ENCODE peak calls at places on chromosomes 1 and 21, in nine cellular contexts. Z is H1, M is fibroblast of lung, U is mammary epithelial cell, H is mucosa of descending colon, Q is AG10803, O is spleen, A is epithelial cell of proximal tubule, R is esophagus squamous epithelium. D is an unnamed sample.

GRCh38 chr21:36159356-36159921 is 2.8 kb downstream of the DOP1B start:
- DNase-seq in O (no peak), Z (no peak), R (no peak), U (no peak), Q (no peak), H (peak), A (no peak), M (no peak), D (no peak)

GRCh38 chr1:2215909-2216766 is 12.0 kb upstream of the SKI start:
- DNase-seq in Q (no peak), A (no peak), Z (no peak), M (no peak), O (no peak), U (no peak), R (no peak), H (peak), D (no peak)

GRCh38 chr1:40312238-40313205 is 4.6 kb downstream of the COL9A2 start:
- DNase-seq in H (peak), O (peak), Z (no peak), Q (no peak), M (no peak), A (no peak), U (no peak), R (no peak), D (no peak)

GRCh38 chr21:29947119-29947518 is 7.3 kb upstream of the GRIK1 start:
- DNase-seq in U (no peak), H (no peak), Q (no peak), M (no peak), O (no peak), Z (no peak), A (no peak), R (no peak), D (no peak)

GRCh38 chr1:151157067-151157531 is 650 bp downstream of the TNFAIP8L2 start:
- DNase-seq in Z (no peak), Q (no peak), R (no peak), H (peak), O (peak), M (no peak), U (no peak), A (no peak), D (peak)

GRCh38 chr1:81801834-81802531 is 1.2 kb downstream of the ADGRL2 start:
- DNase-seq in Z (no peak), M (peak), U (peak), R (no peak), Q (peak), A (no peak), H (peak), O (no peak), D (no peak)

GRCh38 chr1:84344286-84344685 is 42.8 kb downstream of the SAMD13 start:
- DNase-seq in M (peak), Q (peak), H (no peak), A (no peak), U (no peak), O (no peak), Z (no peak), R (no peak), D (no peak)

GRCh38 chr21:29264721-29265120 is 34.0 kb upstream of the BACH1 start:
- DNase-seq in A (no peak), R (no peak), U (no peak), O (no peak), M (no peak), H (no peak), Z (no peak), Q (no peak), D (no peak)

GRCh38 chr1:80064524-80064923 is 1058.0 kb upstream of the ADGRL4 start:
- DNase-seq in U (peak), H (no peak), Q (no peak), O (no peak), R (no peak), M (no peak), A (no peak), Z (no peak), D (no peak)

GRCh38 chr1:51628715-51629590 is 12.1 kb downstream of the OSBPL9 start:
- DNase-seq in R (no peak), O (no peak), U (no peak), M (no peak), Q (no peak), Z (no peak), H (no peak), A (no peak), D (no peak)

GRCh38 chr1:26291433-26291832 is 11.5 kb downstream of the SH3BGRL3 start:
- DNase-seq in A (no peak), Z (no peak), Q (no peak), H (no peak), U (no peak), M (no peak), R (no peak), O (peak), D (no peak)

GRCh38 chr21:35924714-35925301 is 135.5 kb downstream of the SETD4 start:
- DNase-seq in Q (peak), R (no peak), H (no peak), Z (no peak), A (peak), O (no peak), M (peak), U (peak), D (no peak)

GRCh38 chr1:235017191-235017590 is 111.4 kb downstream of the TOMM20 start:
- DNase-seq in Q (no peak), H (no peak), A (no peak), O (no peak), R (no peak), M (no peak), U (no peak), Z (no peak), D (no peak)

GRCh38 chr1:174074757-174075156 is 52.6 kb upstream of the RC3H1 start:
- DNase-seq in A (no peak), Z (no peak), O (no peak), H (no peak), R (no peak), Q (peak), M (peak), U (no peak), D (no peak)

GRCh38 chr1:76292418-76293184 is 218.1 kb downstream of the ST6GALNAC3 start:
- DNase-seq in H (no peak), M (no peak), U (no peak), O (no peak), Z (no peak), A (peak), R (no peak), Q (no peak), D (no peak)

GRCh38 chr1:239977414-239977813 is 114.3 kb upstream of the FMN2 start:
- DNase-seq in U (no peak), O (no peak), Z (no peak), H (no peak), Q (no peak), M (no peak), A (no peak), R (no peak), D (no peak)

GRCh38 chr1:8517579-8518489 is 199.9 kb downstream of the SLC45A1 start:
- DNase-seq in Q (peak), Z (no peak), R (no peak), M (peak), A (no peak), H (no peak), U (no peak), O (no peak), D (no peak)

GRCh38 chr1:97505816-97506215 is 415.0 kb downstream of the DPYD start:
- DNase-seq in A (no peak), O (no peak), R (no peak), H (no peak), U (no peak), Z (no peak), M (no peak), Q (no peak), D (no peak)

GRCh38 chr21:45496151-45496967 is 45.9 kb downstream of the SLC19A1 start:
- DNase-seq in Q (no peak), O (peak), Z (no peak), R (no peak), H (peak), A (no peak), U (no peak), M (no peak), D (peak)

GRCh38 chr1:94325379-94326302 is 88.3 kb upstream of the ARHGAP29 start:
- DNase-seq in H (no peak), M (peak), Z (no peak), Q (peak), A (peak), O (no peak), R (no peak), U (peak), D (no peak)

GRCh38 chr1:51819810-51820209 is 58.7 kb downstream of the NRDC start:
- DNase-seq in R (no peak), A (no peak), Q (peak), U (no peak), O (no peak), Z (no peak), H (no peak), M (peak), D (no peak)

GRCh38 chr1:231184891-231185290 is 23.0 kb downstream of the TRIM67 start:
- DNase-seq in Z (no peak), O (peak), H (no peak), A (no peak), Q (no peak), R (no peak), U (no peak), M (no peak), D (no peak)

GRCh38 chr1:15088146-15089025 is 65.2 kb upstream of the TMEM51 start:
- DNase-seq in A (no peak), M (peak), O (peak), R (no peak), Z (no peak), Q (peak), U (no peak), H (no peak), D (peak)

GRCh38 chr1:199410462-199410861 is 617.0 kb upstream of the NR5A2 start:
- DNase-seq in O (no peak), H (no peak), Q (no peak), R (no peak), U (no peak), M (no peak), A (no peak), Z (no peak), D (no peak)

GRCh38 chr1:224067621-224068457 is 46.1 kb upstream of the FBXO28 start:
- DNase-seq in Q (peak), H (no peak), R (no peak), U (peak), A (peak), Z (no peak), O (no peak), M (peak), D (no peak)

GRCh38 chr1:220067246-220068204 is 21.2 kb upstream of the EPRS1 start:
- DNase-seq in M (peak), U (peak), R (no peak), Q (no peak), H (no peak), O (no peak), A (no peak), Z (no peak), D (no peak)

GRCh38 chr1:113146242-113147072 is 73.5 kb downstream of the LRIG2 start:
- DNase-seq in O (no peak), A (no peak), Z (no peak), M (no peak), H (no peak), U (peak), R (no peak), Q (no peak), D (no peak)

GRCh38 chr1:39727221-39727931 is 11.3 kb upstream of the PPIE start:
- DNase-seq in U (no peak), Q (no peak), R (no peak), H (no peak), O (no peak), M (no peak), Z (no peak), A (no peak), D (no peak)

GRCh38 chr1:184595609-184596008 is 159.0 kb downstream of the EDEM3 start:
- DNase-seq in Z (no peak), O (no peak), M (peak), U (peak), A (no peak), Q (peak), H (no peak), R (no peak), D (no peak)

GRCh38 chr1:235315735-235316134 is 12.2 kb downstream of the ARID4B start:
- DNase-seq in O (no peak), M (no peak), A (no peak), Z (no peak), Q (no peak), U (no peak), R (no peak), H (no peak), D (no peak)

GRCh38 chr1:62625415-62625814 is 28.1 kb downstream of the ANGPTL3 start:
- DNase-seq in O (no peak), Z (no peak), Q (no peak), U (no peak), M (no peak), R (no peak), H (no peak), A (no peak), D (no peak)

DNA sequence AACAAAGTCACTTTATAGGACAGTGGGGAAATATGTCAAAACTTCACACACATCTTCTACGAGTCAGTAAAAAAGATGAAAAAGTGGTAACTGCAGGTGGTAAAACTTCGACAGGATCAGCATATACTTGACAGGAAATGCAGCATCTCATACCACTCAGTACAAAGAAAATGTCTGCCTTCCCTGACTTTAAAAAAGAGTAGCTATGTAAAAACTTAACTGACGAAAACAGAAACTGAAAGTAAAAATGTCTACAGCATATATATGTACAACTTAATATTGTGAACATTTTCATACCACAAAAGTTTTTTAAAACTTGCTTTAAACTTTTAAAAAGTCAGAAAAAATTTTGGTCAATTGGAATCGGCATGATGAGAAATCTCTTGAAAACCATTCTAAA is 857 bp downstream of the PSMA5 start:
- DNase-seq in M (peak), U (peak), Z (no peak), A (no peak), H (no peak), O (no peak), Q (no peak), R (no peak), D (no peak)
- TF ChIP-seq CTCF in M (no peak), U (no peak), Z (no peak), A (no peak), H (no peak), O (no peak), Q (no peak), R (no peak), D (no peak)

GRCh38 chr1:66752000-66752592 is at the start of gene DYNLT5:
- DNase-seq in M (peak), Q (peak), Z (no peak), R (no peak), H (peak), A (no peak), U (no peak), O (peak), D (peak)
- TF ChIP-seq CTCF in M (peak), Q (peak), Z (peak), R (no peak), H (no peak), A (no peak), U (no peak), O (peak), D (peak)

GRCh38 chr1:11158291-11158690 is 30.9 kb upstream of the ANGPTL7 start:
- DNase-seq in M (no peak), Z (no peak), H (no peak), A (no peak), R (no peak), Q (no peak), U (no peak), O (no peak), D (no peak)
- TF ChIP-seq CTCF in M (peak), Z (no peak), H (no peak), A (no peak), R (no peak), Q (no peak), U (no peak), O (no peak), D (peak)

GRCh38 chr1:17052038-17052437 is 1.8 kb downstream of the SDHB start:
- DNase-seq in R (no peak), Q (no peak), M (no peak), O (no peak), Z (no peak), H (no peak), A (no peak), U (no peak), D (no peak)

GRCh38 chr1:17055801-17056200 is 2.0 kb upstream of the SDHB start:
- DNase-seq in M (no peak), Z (no peak), U (no peak), H (no peak), R (no peak), Q (no peak), O (no peak), A (no peak), D (no peak)

GRCh38 chr1:17056586-17056985 is 2.8 kb upstream of the SDHB start:
- DNase-seq in Z (no peak), H (no peak), R (no peak), Q (no peak), U (no peak), O (no peak), M (no peak), A (no peak), D (no peak)

GRCh38 chr1:17053071-17053684 is 654 bp downstream of the SDHB start:
- DNase-seq in O (no peak), Q (no peak), Z (no peak), R (no peak), M (no peak), U (no peak), A (no peak), H (peak), D (no peak)

GRCh38 chr1:17053685-17054410 is at the start of gene SDHB:
- DNase-seq in A (peak), H (peak), Q (peak), U (peak), M (peak), O (peak), Z (peak), R (peak), D (peak)
- TF ChIP-seq CTCF in A (no peak), H (peak), Q (no peak), U (no peak), M (no peak), O (peak), Z (no peak), R (no peak), D (no peak)

GRCh38 chr1:77511440-77511840 is 171.0 kb downstream of the ZZZ3 start:
- DNase-seq in A (no peak), M (peak), O (no peak), Z (no peak), R (no peak), H (no peak), Q (peak), U (no peak), D (no peak)

GRCh38 chr1:77509898-77510297 is 172.6 kb downstream of the ZZZ3 start:
- DNase-seq in H (no peak), Z (no peak), Q (no peak), U (no peak), M (no peak), O (no peak), R (no peak), A (no peak), D (no peak)

GRCh38 chr1:77516106-77516505 is 166.4 kb downstream of the ZZZ3 start:
- DNase-seq in U (no peak), H (no peak), Z (no peak), R (no peak), O (no peak), A (no peak), Q (no peak), M (no peak), D (no peak)

GRCh38 chr1:77513839-77514763 is 168.4 kb downstream of the ZZZ3 start:
- DNase-seq in M (peak), R (no peak), O (no peak), U (peak), H (no peak), Q (peak), Z (peak), A (no peak), D (no peak)

DNA sequence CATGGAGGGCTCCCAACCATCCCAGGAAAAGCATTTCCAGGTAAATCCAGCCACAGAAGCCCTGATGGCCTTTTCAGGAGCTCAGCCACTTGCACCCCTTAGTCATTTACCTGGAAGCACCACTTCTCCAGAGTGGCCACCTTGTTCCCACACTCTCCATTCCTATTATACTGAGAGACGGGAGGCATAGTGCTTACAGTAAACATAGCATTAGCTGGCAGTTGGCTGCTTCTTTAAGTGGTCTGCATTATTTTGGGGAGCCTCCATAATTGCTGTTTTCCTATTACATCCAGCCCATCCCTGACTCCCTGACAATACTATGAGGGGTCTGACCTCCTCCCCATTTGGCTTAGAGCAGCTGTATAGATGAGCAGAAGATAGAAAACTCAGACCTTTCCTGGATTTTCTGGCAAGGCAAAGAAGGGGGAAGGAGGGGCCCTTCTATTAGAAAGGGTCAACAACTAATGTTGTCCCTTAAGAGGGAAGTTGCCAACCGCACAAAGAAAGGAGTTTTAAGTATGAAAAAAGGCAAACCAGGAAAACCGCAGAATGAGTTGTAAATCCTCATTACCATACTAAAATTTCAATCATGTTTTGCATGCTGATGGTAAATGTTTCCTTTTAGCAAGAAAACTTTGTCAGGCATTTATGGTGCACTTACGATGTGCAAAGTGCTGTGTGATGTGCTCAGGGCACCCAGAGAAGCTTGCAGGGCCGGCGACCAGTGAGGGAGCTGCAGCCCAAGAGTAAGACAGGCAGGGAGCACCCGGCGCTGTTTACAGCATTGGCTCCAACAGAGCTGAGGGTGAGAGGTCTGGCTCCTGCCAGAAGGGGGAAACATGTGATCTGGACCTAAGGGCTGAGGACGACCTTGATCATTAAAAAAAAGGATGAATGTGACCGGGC is 167.3 kb downstream of the ZZZ3 start:
- DNase-seq in Z (peak), A (no peak), U (no peak), R (no peak), O (no peak), M (peak), H (no peak), Q (peak), D (no peak)
- TF ChIP-seq CTCF in Z (peak), A (no peak), U (no peak), R (no peak), O (no peak), M (peak), H (no peak), Q (peak), D (peak)

GRCh38 chr1:225811622-225812487 is 1.9 kb downstream of the EPHX1 start:
- DNase-seq in R (no peak), A (no peak), Z (no peak), H (no peak), U (no peak), Q (peak), M (peak), O (no peak), D (no peak)
- TF ChIP-seq CTCF in R (peak), A (peak), Z (peak), H (no peak), U (peak), Q (peak), M (peak), O (no peak), D (peak)

DNA sequence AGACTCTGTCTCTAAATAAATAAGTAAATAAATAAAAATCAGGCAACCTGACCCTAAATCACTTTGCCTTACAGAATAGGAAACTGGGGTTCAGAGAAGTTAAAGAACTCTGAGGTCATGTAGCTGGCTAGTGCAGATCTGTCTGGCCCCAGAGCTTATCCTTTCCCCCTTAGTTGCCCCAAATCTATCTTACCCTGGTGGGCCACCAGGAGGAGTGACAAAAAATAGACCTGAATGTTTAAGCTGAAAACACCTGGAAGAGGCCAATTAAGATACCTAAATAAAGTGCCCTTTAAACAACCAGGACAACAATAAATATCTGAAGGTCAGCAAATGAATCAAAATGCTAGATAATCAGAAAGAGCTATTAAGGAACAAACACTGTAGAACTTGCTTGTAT is 59.7 kb downstream of the TEX35 start:
- DNase-seq in U (no peak), A (no peak), Q (no peak), H (no peak), M (no peak), Z (no peak), R (no peak), O (no peak), D (no peak)
- TF ChIP-seq CTCF in U (no peak), A (no peak), Q (no peak), H (no peak), M (no peak), Z (peak), R (no peak), O (no peak), D (peak)